ENCODE peak calls at places on chromosomes 16 and 17, in seven cellular contexts. One of them, this sample, is unnamed.

GRCh38 chr17:48639136-48639535 is 13.0 kb upstream of the HOXB9 start:
- DNase-seq in H1: no peak
- DNase-seq in LoVo: no peak
- DNase-seq in neuronal stem cell: no peak
- DNase-seq in HT1080: no peak
- DNase-seq in HCT116: no peak
- DNase-seq in upper lobe of right lung: no peak
- DNase-seq in this sample: no peak

GRCh38 chr17:81020767-81021497 is 14.0 kb upstream of the BAIAP2 start:
- DNase-seq in H1: no peak
- DNase-seq in LoVo: no peak
- DNase-seq in neuronal stem cell: no peak
- DNase-seq in HT1080: peak
- DNase-seq in HCT116: no peak
- DNase-seq in upper lobe of right lung: peak
- DNase-seq in this sample: no peak

GRCh38 chr17:65417406-65418221 is 143.8 kb downstream of the AXIN2 start:
- DNase-seq in H1: no peak
- DNase-seq in LoVo: no peak
- DNase-seq in neuronal stem cell: no peak
- DNase-seq in HT1080: no peak
- DNase-seq in HCT116: no peak
- DNase-seq in upper lobe of right lung: no peak
- DNase-seq in this sample: no peak

GRCh38 chr16:58128721-58129096 is 472 bp downstream of the CFAP20 start:
- DNase-seq in H1: no peak
- DNase-seq in LoVo: no peak
- DNase-seq in neuronal stem cell: no peak
- DNase-seq in HT1080: no peak
- DNase-seq in HCT116: no peak
- DNase-seq in upper lobe of right lung: peak
- DNase-seq in this sample: no peak

GRCh38 chr16:6684076-6684673 is 648.5 kb upstream of the RBFOX1 start:
- DNase-seq in H1: no peak
- DNase-seq in LoVo: peak
- DNase-seq in neuronal stem cell: peak
- DNase-seq in HT1080: peak
- DNase-seq in HCT116: no peak
- DNase-seq in upper lobe of right lung: no peak
- DNase-seq in this sample: no peak

GRCh38 chr16:27698266-27698665 is 148.3 kb downstream of the KATNIP start:
- DNase-seq in H1: peak
- DNase-seq in LoVo: no peak
- DNase-seq in neuronal stem cell: no peak
- DNase-seq in HT1080: no peak
- DNase-seq in HCT116: no peak
- DNase-seq in upper lobe of right lung: peak
- DNase-seq in this sample: peak

GRCh38 chr16:30534368-30535105 is at the start of gene ZNF747:
- DNase-seq in H1: peak
- DNase-seq in LoVo: peak
- DNase-seq in neuronal stem cell: peak
- DNase-seq in HT1080: peak
- DNase-seq in HCT116: peak
- DNase-seq in upper lobe of right lung: peak
- DNase-seq in this sample: no peak

GRCh38 chr17:15909481-15909991 is 35.4 kb upstream of the ADORA2B start:
- DNase-seq in H1: no peak
- DNase-seq in LoVo: peak
- DNase-seq in neuronal stem cell: no peak
- DNase-seq in HT1080: no peak
- DNase-seq in HCT116: no peak
- DNase-seq in upper lobe of right lung: no peak
- DNase-seq in this sample: no peak

GRCh38 chr16:49478107-49478506 is 104.5 kb downstream of the C16orf78 start:
- DNase-seq in H1: no peak
- DNase-seq in LoVo: no peak
- DNase-seq in neuronal stem cell: no peak
- DNase-seq in HT1080: no peak
- DNase-seq in HCT116: no peak
- DNase-seq in upper lobe of right lung: peak
- DNase-seq in this sample: no peak

GRCh38 chr16:1553976-1554825 is 20.7 kb downstream of the TMEM204 start:
- DNase-seq in H1: no peak
- DNase-seq in LoVo: no peak
- DNase-seq in neuronal stem cell: no peak
- DNase-seq in HT1080: no peak
- DNase-seq in HCT116: no peak
- DNase-seq in upper lobe of right lung: no peak
- DNase-seq in this sample: no peak

GRCh38 chr16:88975511-88976061 is 1.4 kb downstream of the CBFA2T3 start:
- DNase-seq in H1: no peak
- DNase-seq in LoVo: no peak
- DNase-seq in neuronal stem cell: no peak
- DNase-seq in HT1080: no peak
- DNase-seq in HCT116: no peak
- DNase-seq in upper lobe of right lung: no peak
- DNase-seq in this sample: no peak

GRCh38 chr16:68764866-68765265 is 27.8 kb downstream of the CDH1 start:
- DNase-seq in H1: no peak
- DNase-seq in LoVo: no peak
- DNase-seq in neuronal stem cell: no peak
- DNase-seq in HT1080: no peak
- DNase-seq in HCT116: no peak
- DNase-seq in upper lobe of right lung: no peak
- DNase-seq in this sample: no peak

GRCh38 chr16:85010931-85011845 is at the start of gene ZDHHC7:
- DNase-seq in H1: peak
- DNase-seq in LoVo: peak
- DNase-seq in neuronal stem cell: peak
- DNase-seq in HT1080: peak
- DNase-seq in HCT116: peak
- DNase-seq in upper lobe of right lung: peak
- DNase-seq in this sample: no peak

GRCh38 chr16:66289986-66290385 is 76.5 kb upstream of the CDH5 start:
- DNase-seq in H1: no peak
- DNase-seq in LoVo: no peak
- DNase-seq in neuronal stem cell: no peak
- DNase-seq in HT1080: no peak
- DNase-seq in HCT116: no peak
- DNase-seq in upper lobe of right lung: no peak
- DNase-seq in this sample: no peak

GRCh38 chr17:80872999-80873951 is 118.4 kb upstream of the CHMP6 start:
- DNase-seq in H1: peak
- DNase-seq in LoVo: no peak
- DNase-seq in neuronal stem cell: peak
- DNase-seq in HT1080: no peak
- DNase-seq in HCT116: no peak
- DNase-seq in upper lobe of right lung: peak
- DNase-seq in this sample: peak

GRCh38 chr16:83791916-83792315 is 15.9 kb upstream of the HSBP1 start:
- DNase-seq in H1: no peak
- DNase-seq in LoVo: no peak
- DNase-seq in neuronal stem cell: no peak
- DNase-seq in HT1080: no peak
- DNase-seq in HCT116: no peak
- DNase-seq in upper lobe of right lung: no peak
- DNase-seq in this sample: no peak

GRCh38 chr17:50111687-50112655 is 16.8 kb downstream of the PDK2 start:
- DNase-seq in H1: no peak
- DNase-seq in LoVo: no peak
- DNase-seq in neuronal stem cell: no peak
- DNase-seq in HT1080: no peak
- DNase-seq in HCT116: no peak
- DNase-seq in upper lobe of right lung: no peak
- DNase-seq in this sample: no peak

GRCh38 chr17:59427425-59427921 is 96.0 kb downstream of the YPEL2 start:
- DNase-seq in H1: no peak
- DNase-seq in LoVo: no peak
- DNase-seq in neuronal stem cell: no peak
- DNase-seq in HT1080: peak
- DNase-seq in HCT116: no peak
- DNase-seq in upper lobe of right lung: no peak
- DNase-seq in this sample: no peak

GRCh38 chr17:76884995-76885896 is 17.0 kb downstream of the MGAT5B start:
- DNase-seq in H1: no peak
- DNase-seq in LoVo: no peak
- DNase-seq in neuronal stem cell: no peak
- DNase-seq in HT1080: no peak
- DNase-seq in HCT116: no peak
- DNase-seq in upper lobe of right lung: no peak
- DNase-seq in this sample: no peak

GRCh38 chr16:2470234-2470601 is 879 bp upstream of the NTN3 start:
- DNase-seq in H1: no peak
- DNase-seq in LoVo: no peak
- DNase-seq in neuronal stem cell: no peak
- DNase-seq in HT1080: no peak
- DNase-seq in HCT116: no peak
- DNase-seq in upper lobe of right lung: no peak
- DNase-seq in this sample: no peak

GRCh38 chr16:17397499-17397891 is 73.3 kb downstream of the XYLT1 start:
- DNase-seq in H1: no peak
- DNase-seq in LoVo: peak
- DNase-seq in neuronal stem cell: no peak
- DNase-seq in HT1080: peak
- DNase-seq in HCT116: no peak
- DNase-seq in upper lobe of right lung: no peak
- DNase-seq in this sample: no peak

GRCh38 chr16:70298988-70299938 is at the start of gene DDX19B:
- DNase-seq in H1: no peak
- DNase-seq in LoVo: peak
- DNase-seq in neuronal stem cell: no peak
- DNase-seq in HT1080: peak
- DNase-seq in HCT116: peak
- DNase-seq in upper lobe of right lung: peak
- DNase-seq in this sample: peak

GRCh38 chr17:48628641-48629410 is 2.7 kb upstream of the HOXB9 start:
- DNase-seq in H1: no peak
- DNase-seq in LoVo: no peak
- DNase-seq in neuronal stem cell: no peak
- DNase-seq in HT1080: no peak
- DNase-seq in HCT116: no peak
- DNase-seq in upper lobe of right lung: no peak
- DNase-seq in this sample: no peak

GRCh38 chr17:78356163-78356713 is 3.6 kb downstream of the SOCS3 start:
- DNase-seq in H1: peak
- DNase-seq in LoVo: no peak
- DNase-seq in neuronal stem cell: no peak
- DNase-seq in HT1080: peak
- DNase-seq in HCT116: no peak
- DNase-seq in upper lobe of right lung: no peak
- DNase-seq in this sample: peak

GRCh38 chr17:74760404-74761105 is 12.1 kb downstream of the NHERF1 start:
- DNase-seq in H1: no peak
- DNase-seq in LoVo: no peak
- DNase-seq in neuronal stem cell: no peak
- DNase-seq in HT1080: no peak
- DNase-seq in HCT116: no peak
- DNase-seq in upper lobe of right lung: no peak
- DNase-seq in this sample: no peak

GRCh38 chr17:71260366-71260765 is 860.5 kb upstream of the SOX9 start:
- DNase-seq in H1: no peak
- DNase-seq in LoVo: no peak
- DNase-seq in neuronal stem cell: no peak
- DNase-seq in HT1080: peak
- DNase-seq in HCT116: no peak
- DNase-seq in upper lobe of right lung: no peak
- DNase-seq in this sample: no peak

GRCh38 chr17:82127704-82128103 is 29.7 kb upstream of the FASN start:
- DNase-seq in H1: no peak
- DNase-seq in LoVo: no peak
- DNase-seq in neuronal stem cell: no peak
- DNase-seq in HT1080: no peak
- DNase-seq in HCT116: no peak
- DNase-seq in upper lobe of right lung: no peak
- DNase-seq in this sample: no peak

GRCh38 chr17:8893059-8893458 is 25.6 kb upstream of the PIK3R6 start:
- DNase-seq in H1: no peak
- DNase-seq in LoVo: no peak
- DNase-seq in neuronal stem cell: no peak
- DNase-seq in HT1080: no peak
- DNase-seq in HCT116: no peak
- DNase-seq in upper lobe of right lung: no peak
- DNase-seq in this sample: no peak

GRCh38 chr17:29342148-29342765 is 47.9 kb upstream of the TAOK1 start:
- DNase-seq in H1: no peak
- DNase-seq in LoVo: no peak
- DNase-seq in neuronal stem cell: no peak
- DNase-seq in HT1080: no peak
- DNase-seq in HCT116: no peak
- DNase-seq in upper lobe of right lung: no peak
- DNase-seq in this sample: no peak

GRCh38 chr17:47719411-47720152 is 13.5 kb upstream of the TBX21 start:
- DNase-seq in H1: no peak
- DNase-seq in LoVo: no peak
- DNase-seq in neuronal stem cell: no peak
- DNase-seq in HT1080: peak
- DNase-seq in HCT116: no peak
- DNase-seq in upper lobe of right lung: no peak
- DNase-seq in this sample: no peak

This sample was measured in iPS DF 19.7.